ENCODE peak calls at places on chromosome 1, in ten cellular contexts. One of them, this sample, is unnamed.

GRCh38 chr1:23646086-23646485 is 45.5 kb upstream of the RPL11 start:
- DNase-seq in hypothalamus: no peak
- DNase-seq in HTR-8/SVneo: no peak
- DNase-seq in HL-60: no peak
- DNase-seq in ELR: no peak
- DNase-seq in DMS153: no peak
- DNase-seq in activated naive CD4-positive, alpha-beta T cell treated with anti-CD3 and anti-CD28 coated beads for 36 hours: no peak
- DNase-seq in LoVo: no peak
- DNase-seq in H7: no peak
- DNase-seq in NCI-H748 treated with DMSO at 0.1 percent for 48 hours: no peak
- DNase-seq in this sample: no peak

GRCh38 chr1:72915581-72915980 is 633.2 kb upstream of the NEGR1 start:
- DNase-seq in hypothalamus: no peak
- DNase-seq in HTR-8/SVneo: no peak
- DNase-seq in HL-60: no peak
- DNase-seq in ELR: no peak
- DNase-seq in DMS153: peak
- DNase-seq in activated naive CD4-positive, alpha-beta T cell treated with anti-CD3 and anti-CD28 coated beads for 36 hours: no peak
- DNase-seq in LoVo: no peak
- DNase-seq in H7: no peak
- DNase-seq in NCI-H748 treated with DMSO at 0.1 percent for 48 hours: no peak
- DNase-seq in this sample: no peak

GRCh38 chr1:24119859-24120756 is 8.2 kb upstream of the MYOM3 start:
- DNase-seq in hypothalamus: no peak
- DNase-seq in HTR-8/SVneo: no peak
- DNase-seq in HL-60: no peak
- DNase-seq in ELR: no peak
- DNase-seq in DMS153: peak
- DNase-seq in activated naive CD4-positive, alpha-beta T cell treated with anti-CD3 and anti-CD28 coated beads for 36 hours: no peak
- DNase-seq in LoVo: no peak
- DNase-seq in H7: no peak
- DNase-seq in NCI-H748 treated with DMSO at 0.1 percent for 48 hours: no peak
- DNase-seq in this sample: no peak

GRCh38 chr1:205416326-205416725 is 5.5 kb downstream of the LEMD1 start:
- DNase-seq in hypothalamus: no peak
- DNase-seq in HTR-8/SVneo: no peak
- DNase-seq in HL-60: no peak
- DNase-seq in ELR: no peak
- DNase-seq in DMS153: no peak
- DNase-seq in activated naive CD4-positive, alpha-beta T cell treated with anti-CD3 and anti-CD28 coated beads for 36 hours: no peak
- DNase-seq in LoVo: no peak
- DNase-seq in H7: no peak
- DNase-seq in NCI-H748 treated with DMSO at 0.1 percent for 48 hours: no peak
- DNase-seq in this sample: no peak

GRCh38 chr1:226019550-226019949 is 20.4 kb upstream of the SDE2 start:
- DNase-seq in hypothalamus: no peak
- DNase-seq in HTR-8/SVneo: no peak
- DNase-seq in HL-60: no peak
- DNase-seq in ELR: no peak
- DNase-seq in DMS153: peak
- DNase-seq in activated naive CD4-positive, alpha-beta T cell treated with anti-CD3 and anti-CD28 coated beads for 36 hours: no peak
- DNase-seq in LoVo: no peak
- DNase-seq in H7: no peak
- DNase-seq in NCI-H748 treated with DMSO at 0.1 percent for 48 hours: no peak
- DNase-seq in this sample: no peak

GRCh38 chr1:222979561-222979960 is 163.5 kb downstream of the TLR5 start:
- DNase-seq in hypothalamus: no peak
- DNase-seq in HTR-8/SVneo: no peak
- DNase-seq in HL-60: no peak
- DNase-seq in ELR: no peak
- DNase-seq in DMS153: no peak
- DNase-seq in activated naive CD4-positive, alpha-beta T cell treated with anti-CD3 and anti-CD28 coated beads for 36 hours: no peak
- DNase-seq in LoVo: no peak
- DNase-seq in H7: peak
- DNase-seq in NCI-H748 treated with DMSO at 0.1 percent for 48 hours: no peak
- DNase-seq in this sample: no peak

GRCh38 chr1:19009882-19010321 is 53.4 kb upstream of the IFFO2 start:
- DNase-seq in hypothalamus: no peak
- DNase-seq in HTR-8/SVneo: peak
- DNase-seq in HL-60: no peak
- DNase-seq in ELR: peak
- DNase-seq in DMS153: no peak
- DNase-seq in activated naive CD4-positive, alpha-beta T cell treated with anti-CD3 and anti-CD28 coated beads for 36 hours: no peak
- DNase-seq in LoVo: peak
- DNase-seq in H7: no peak
- DNase-seq in NCI-H748 treated with DMSO at 0.1 percent for 48 hours: no peak
- DNase-seq in this sample: peak

GRCh38 chr1:165408518-165408917 is 36.4 kb downstream of the RXRG start:
- DNase-seq in hypothalamus: no peak
- DNase-seq in HTR-8/SVneo: peak
- DNase-seq in HL-60: peak
- DNase-seq in ELR: peak
- DNase-seq in DMS153: peak
- DNase-seq in activated naive CD4-positive, alpha-beta T cell treated with anti-CD3 and anti-CD28 coated beads for 36 hours: peak
- DNase-seq in LoVo: peak
- DNase-seq in H7: peak
- DNase-seq in NCI-H748 treated with DMSO at 0.1 percent for 48 hours: peak
- DNase-seq in this sample: peak

GRCh38 chr1:194795917-194796593 is 1609.6 kb upstream of the B3GALT2 start:
- DNase-seq in hypothalamus: no peak
- DNase-seq in HTR-8/SVneo: no peak
- DNase-seq in HL-60: no peak
- DNase-seq in ELR: no peak
- DNase-seq in DMS153: no peak
- DNase-seq in activated naive CD4-positive, alpha-beta T cell treated with anti-CD3 and anti-CD28 coated beads for 36 hours: no peak
- DNase-seq in LoVo: no peak
- DNase-seq in H7: no peak
- DNase-seq in NCI-H748 treated with DMSO at 0.1 percent for 48 hours: no peak
- DNase-seq in this sample: no peak

GRCh38 chr1:194004146-194004545 is 817.7 kb upstream of the B3GALT2 start:
- DNase-seq in hypothalamus: no peak
- DNase-seq in HTR-8/SVneo: no peak
- DNase-seq in HL-60: no peak
- DNase-seq in ELR: no peak
- DNase-seq in DMS153: peak
- DNase-seq in activated naive CD4-positive, alpha-beta T cell treated with anti-CD3 and anti-CD28 coated beads for 36 hours: no peak
- DNase-seq in LoVo: no peak
- DNase-seq in H7: peak
- DNase-seq in NCI-H748 treated with DMSO at 0.1 percent for 48 hours: no peak
- DNase-seq in this sample: no peak

GRCh38 chr1:110123224-110123623 is 11.0 kb downstream of the UBL4B start:
- DNase-seq in hypothalamus: no peak
- DNase-seq in HTR-8/SVneo: no peak
- DNase-seq in HL-60: no peak
- DNase-seq in ELR: no peak
- DNase-seq in DMS153: no peak
- DNase-seq in activated naive CD4-positive, alpha-beta T cell treated with anti-CD3 and anti-CD28 coated beads for 36 hours: no peak
- DNase-seq in LoVo: no peak
- DNase-seq in H7: no peak
- DNase-seq in NCI-H748 treated with DMSO at 0.1 percent for 48 hours: no peak
- DNase-seq in this sample: no peak

GRCh38 chr1:19720973-19721372 is 56.3 kb downstream of the HTR6 start:
- DNase-seq in hypothalamus: no peak
- DNase-seq in HTR-8/SVneo: no peak
- DNase-seq in HL-60: no peak
- DNase-seq in ELR: no peak
- DNase-seq in DMS153: no peak
- DNase-seq in activated naive CD4-positive, alpha-beta T cell treated with anti-CD3 and anti-CD28 coated beads for 36 hours: no peak
- DNase-seq in LoVo: no peak
- DNase-seq in H7: peak
- DNase-seq in NCI-H748 treated with DMSO at 0.1 percent for 48 hours: no peak
- DNase-seq in this sample: no peak

GRCh38 chr1:185453496-185454192 is 136.6 kb upstream of the IVNS1ABP start:
- DNase-seq in hypothalamus: no peak
- DNase-seq in HTR-8/SVneo: no peak
- DNase-seq in HL-60: no peak
- DNase-seq in ELR: peak
- DNase-seq in DMS153: no peak
- DNase-seq in activated naive CD4-positive, alpha-beta T cell treated with anti-CD3 and anti-CD28 coated beads for 36 hours: no peak
- DNase-seq in LoVo: no peak
- DNase-seq in H7: no peak
- DNase-seq in NCI-H748 treated with DMSO at 0.1 percent for 48 hours: no peak
- DNase-seq in this sample: peak

GRCh38 chr1:150164224-150164623 is 14.5 kb downstream of the PLEKHO1 start:
- DNase-seq in hypothalamus: no peak
- DNase-seq in HTR-8/SVneo: no peak
- DNase-seq in HL-60: no peak
- DNase-seq in ELR: no peak
- DNase-seq in DMS153: no peak
- DNase-seq in activated naive CD4-positive, alpha-beta T cell treated with anti-CD3 and anti-CD28 coated beads for 36 hours: no peak
- DNase-seq in LoVo: no peak
- DNase-seq in H7: no peak
- DNase-seq in NCI-H748 treated with DMSO at 0.1 percent for 48 hours: no peak
- DNase-seq in this sample: no peak

GRCh38 chr1:18485227-18485626 is 4.5 kb downstream of the KLHDC7A start:
- DNase-seq in hypothalamus: no peak
- DNase-seq in HTR-8/SVneo: no peak
- DNase-seq in HL-60: no peak
- DNase-seq in ELR: no peak
- DNase-seq in DMS153: no peak
- DNase-seq in activated naive CD4-positive, alpha-beta T cell treated with anti-CD3 and anti-CD28 coated beads for 36 hours: no peak
- DNase-seq in LoVo: no peak
- DNase-seq in H7: no peak
- DNase-seq in NCI-H748 treated with DMSO at 0.1 percent for 48 hours: no peak
- DNase-seq in this sample: no peak

GRCh38 chr1:108750476-108751191 is 4.2 kb downstream of the STXBP3 start:
- DNase-seq in hypothalamus: no peak
- DNase-seq in HTR-8/SVneo: no peak
- DNase-seq in HL-60: no peak
- DNase-seq in ELR: peak
- DNase-seq in DMS153: no peak
- DNase-seq in activated naive CD4-positive, alpha-beta T cell treated with anti-CD3 and anti-CD28 coated beads for 36 hours: no peak
- DNase-seq in LoVo: no peak
- DNase-seq in H7: no peak
- DNase-seq in NCI-H748 treated with DMSO at 0.1 percent for 48 hours: no peak
- DNase-seq in this sample: no peak

GRCh38 chr1:230575886-230576477 is 66.3 kb upstream of the COG2 start:
- DNase-seq in hypothalamus: no peak
- DNase-seq in HTR-8/SVneo: no peak
- DNase-seq in HL-60: no peak
- DNase-seq in ELR: no peak
- DNase-seq in DMS153: no peak
- DNase-seq in activated naive CD4-positive, alpha-beta T cell treated with anti-CD3 and anti-CD28 coated beads for 36 hours: no peak
- DNase-seq in LoVo: peak
- DNase-seq in H7: no peak
- DNase-seq in NCI-H748 treated with DMSO at 0.1 percent for 48 hours: no peak
- DNase-seq in this sample: no peak